ENCODE peak calls at places on chromosomes 7 and 10, in five cellular contexts. G, Y, U, D and X are unnamed samples. For H3K27me3, the result is how much of the 10 kb centered on the place peaks cover.

GRCh38 chr10:113680172-113681111 is 730 bp downstream of the CASP7 start:
- DNase-seq in G (peak), Y (peak), U (peak), D (peak), X (peak)

GRCh38 chr10:131698232-131698631 is 202.6 kb upstream of the PPP2R2D start:
- DNase-seq in G (no peak), Y (no peak), U (no peak), D (no peak), X (no peak)

GRCh38 chr10:106547047-106547635 is 617.4 kb downstream of the SORCS1 start:
- DNase-seq in G (no peak), Y (no peak), U (no peak), D (no peak), X (no peak)

GRCh38 chr10:101892782-101893391 is 49.3 kb upstream of the KCNIP2 start:
- DNase-seq in G (no peak), Y (no peak), U (no peak), D (no peak), X (no peak)

GRCh38 chr10:126062132-126063032 is 166.0 kb downstream of the FANK1 start:
- DNase-seq in G (peak), Y (peak), U (no peak), D (no peak), X (peak)

GRCh38 chr10:103241262-103242011 is 4.2 kb upstream of the RPEL1 start:
- DNase-seq in G (no peak), Y (peak), U (no peak), D (no peak), X (peak)

GRCh38 chr7:137880432-137880831 is 33.7 kb upstream of the DGKI start:
- DNase-seq in G (no peak), Y (no peak), U (no peak), D (no peak), X (peak)

GRCh38 chr10:26057466-26057865 is 123.4 kb downstream of the MYO3A start:
- DNase-seq in G (no peak), Y (no peak), U (no peak), D (no peak), X (no peak)

GRCh38 chr10:29099415-29099814 is 189.5 kb upstream of the LYZL1 start:
- DNase-seq in G (no peak), Y (no peak), U (no peak), D (no peak), X (no peak)

GRCh38 chr7:91551377-91552175 is 287.3 kb downstream of the FZD1 start:
- DNase-seq in G (no peak), Y (no peak), U (no peak), D (no peak), X (no peak)

GRCh38 chr7:127245582-127245981 is 7.2 kb downstream of the GRM8 start:
- DNase-seq in G (no peak), Y (no peak), U (peak), D (no peak), X (no peak)

GRCh38 chr7:48660482-48660881 is 263.9 kb upstream of the CDC14C start:
- DNase-seq in G (no peak), Y (no peak), U (no peak), D (no peak), X (no peak)

GRCh38 chr7:12685550-12685949 is 1.9 kb upstream of the ARL4A start:
- DNase-seq in G (peak), Y (peak), U (no peak), D (no peak), X (peak)

GRCh38 chr7:157575777-157576176 is 239.0 kb downstream of the DNAJB6 start:
- DNase-seq in G (no peak), Y (no peak), U (no peak), D (no peak), X (no peak)

GRCh38 chr10:133114251-133114650 is 26.5 kb downstream of the ADGRA1 start:
- DNase-seq in G (no peak), Y (no peak), U (no peak), D (no peak), X (no peak)

GRCh38 chr7:100373261-100373831 is at the start of gene PILRA:
- DNase-seq in G (peak), Y (no peak), U (no peak), D (no peak), X (no peak)

GRCh38 chr7:120931243-120931642 is 19.3 kb upstream of the ING3 start:
- DNase-seq in G (no peak), Y (no peak), U (no peak), D (no peak), X (no peak)

GRCh38 chr10:74932648-74933047 is 106.2 kb downstream of the KAT6B start:
- DNase-seq in G (peak), Y (peak), U (no peak), D (no peak), X (no peak)

GRCh38 chr7:155738652-155739537 is 73.4 kb downstream of the SHH start:
- DNase-seq in G (peak), Y (peak), U (peak), D (peak), X (peak)

GRCh38 chr7:53218730-53219504 is 183.5 kb downstream of the POM121L12 start:
- DNase-seq in G (peak), Y (no peak), U (no peak), D (no peak), X (no peak)

GRCh38 chr10:28135258-28135657 is 136.4 kb upstream of the ODAD2 start:
- DNase-seq in G (no peak), Y (no peak), U (no peak), D (no peak), X (no peak)

GRCh38 chr7:101164071-101164840 is 1.1 kb downstream of the VGF start:
- DNase-seq in G (no peak), Y (no peak), U (no peak), D (no peak), X (no peak)

GRCh38 chr7:14507617-14508016 is 394.9 kb downstream of the DGKB start:
- DNase-seq in G (no peak), Y (no peak), U (no peak), D (no peak), X (peak)

GRCh38 chr7:44218418-44219201 is 17.8 kb downstream of the YKT6 start:
- DNase-seq in G (peak), Y (no peak), U (no peak), D (peak), X (no peak)

GRCh38 chr10:132052124-132052523 is 13.6 kb upstream of the JAKMIP3 start:
- DNase-seq in G (no peak), Y (no peak), U (no peak), D (no peak), X (no peak)

GRCh38 chr10:96431211-96431970 is 72.6 kb upstream of the OPALIN start:
- DNase-seq in G (no peak), Y (no peak), U (no peak), D (no peak), X (no peak)

GRCh38 chr7:22582860-22583640 is 83.1 kb upstream of the STEAP1B start:
- DNase-seq in G (no peak), Y (peak), U (no peak), D (no peak), X (peak)

GRCh38 chr7:106775552-106775936 is 89.5 kb upstream of the PIK3CG start:
- DNase-seq in G (no peak), Y (no peak), U (no peak), D (no peak), X (peak)

GRCh38 chr10:59757966-59758365 is 4.7 kb upstream of the MRLN start:
- DNase-seq in G (no peak), Y (no peak), U (no peak), D (no peak), X (peak)

GRCh38 chr10:17913604-17914003 is 38.1 kb upstream of the SLC39A12 start:
- DNase-seq in G (no peak), Y (no peak), U (no peak), D (no peak), X (no peak)

GRCh38 chr7:1286946-1287628 is 54.4 kb downstream of the UNCX start:
- DNase-seq in G (no peak), Y (no peak), U (no peak), D (peak), X (no peak)

GRCh38 chr10:96358851-96359540 is at the start of gene OPALIN:
- DNase-seq in G (no peak), Y (no peak), U (no peak), D (no peak), X (no peak)

GRCh38 chr7:117021960-117022359 is 68.7 kb downstream of the ST7 start:
- DNase-seq in G (no peak), Y (no peak), U (no peak), D (no peak), X (no peak)

GRCh38 chr7:18671176-18671575 is 175.6 kb downstream of the HDAC9 start:
- DNase-seq in G (no peak), Y (no peak), U (no peak), D (no peak), X (no peak)

DNA sequence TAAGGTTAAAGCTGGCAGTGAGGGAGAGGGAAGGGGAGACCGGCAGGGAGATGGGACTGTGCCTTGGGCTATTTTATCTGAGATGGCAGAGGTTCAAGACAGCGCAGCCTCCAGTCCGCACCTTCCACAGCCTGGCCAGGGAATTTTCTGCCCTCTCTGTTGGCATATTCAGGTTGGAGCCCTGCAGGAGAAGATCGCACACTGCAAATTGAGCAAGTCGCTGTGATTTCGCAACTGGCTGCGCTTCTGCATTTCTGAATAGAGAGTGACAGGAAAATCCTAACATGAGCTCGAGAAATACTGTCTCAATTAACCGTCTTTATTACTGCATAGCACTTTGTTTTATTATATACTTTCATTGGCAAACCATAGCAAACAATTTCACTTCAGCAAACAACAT is 238.8 kb upstream of the GPR26 start:
- DNase-seq in G (peak), Y (no peak), U (no peak), D (peak), X (no peak)
- H3K27me3 ChIP-seq in G (under half), Y (under half), U (under half), D (under half), X (under half)

GRCh38 chr10:100735345-100736143 is 9.8 kb upstream of the PAX2 start:
- DNase-seq in G (no peak), Y (no peak), U (no peak), D (no peak), X (no peak)
- H3K27me3 ChIP-seq in G (under half), Y (under half), U (half or more), D (under half), X (half or more)

DNA sequence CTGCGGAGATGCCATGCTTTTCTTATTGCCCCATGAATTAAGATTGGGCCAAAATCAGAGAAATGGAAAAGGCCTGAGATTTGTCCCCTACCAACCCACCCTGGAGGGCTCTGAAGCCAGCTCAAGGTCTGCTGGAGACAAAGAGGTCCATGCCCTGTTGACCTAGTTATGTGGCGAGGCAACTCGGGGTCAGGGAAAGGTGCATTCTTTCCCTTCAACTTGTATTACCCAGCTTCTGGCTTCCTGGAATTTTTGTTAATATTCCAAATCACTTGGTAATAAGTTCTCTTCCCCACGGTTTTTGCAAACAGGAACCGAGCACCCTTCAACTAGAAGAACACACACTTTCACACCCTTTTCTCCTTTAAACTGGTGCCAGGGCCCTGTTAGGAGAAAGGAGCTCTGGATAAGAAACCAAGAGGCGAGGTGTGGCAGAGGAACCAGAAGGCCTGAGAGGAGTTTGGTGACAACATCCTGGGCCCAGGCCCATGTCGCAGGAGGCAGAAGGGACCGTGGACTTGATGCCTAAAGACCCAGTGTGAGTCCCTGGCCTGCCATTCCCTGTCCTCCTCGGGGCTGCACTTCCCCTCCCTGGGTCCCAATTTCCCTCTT is 12.5 kb upstream of the SFRP5 start:
- DNase-seq in G (no peak), Y (no peak), U (no peak), D (peak), X (no peak)
- H3K27me3 ChIP-seq in G (under half), Y (under half), U (half or more), D (under half), X (under half)

DNA sequence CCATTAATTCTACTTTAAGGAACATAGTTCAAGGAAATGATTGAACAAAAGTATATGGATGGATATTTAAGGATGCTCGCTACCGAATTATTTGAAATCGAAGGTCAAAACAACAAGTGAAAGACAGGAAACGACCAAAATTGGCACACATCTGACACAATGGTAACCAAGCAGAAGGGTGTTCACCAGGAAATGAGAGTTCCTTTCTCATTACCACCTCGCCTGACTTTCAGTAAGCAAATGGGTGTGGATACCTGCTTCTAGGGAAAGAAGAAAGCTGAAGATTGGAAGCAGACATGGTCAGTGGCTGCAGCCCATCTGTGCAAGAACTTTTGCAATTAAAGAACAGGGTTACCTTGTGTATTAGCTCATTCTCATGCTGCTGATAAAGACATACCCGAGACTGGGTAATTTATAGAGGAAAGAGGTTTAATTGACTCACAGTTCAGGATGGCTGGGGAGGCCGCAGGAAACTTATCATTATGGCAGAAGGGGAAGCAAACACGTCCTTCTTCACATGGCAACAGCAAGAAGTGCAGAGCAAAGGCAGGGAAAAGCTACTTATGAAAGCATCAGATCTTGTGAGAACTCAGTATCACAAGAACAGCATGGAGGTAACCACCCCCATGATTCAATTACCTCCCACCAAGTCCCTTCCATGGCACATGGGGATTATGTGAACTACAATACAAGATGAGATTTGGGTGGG is 6.2 kb upstream of the TMEM273 start:
- DNase-seq in G (no peak), Y (peak), U (no peak), D (no peak), X (no peak)
- H3K27me3 ChIP-seq in G (under half), Y (under half), U (under half), D (under half), X (under half)

DNA sequence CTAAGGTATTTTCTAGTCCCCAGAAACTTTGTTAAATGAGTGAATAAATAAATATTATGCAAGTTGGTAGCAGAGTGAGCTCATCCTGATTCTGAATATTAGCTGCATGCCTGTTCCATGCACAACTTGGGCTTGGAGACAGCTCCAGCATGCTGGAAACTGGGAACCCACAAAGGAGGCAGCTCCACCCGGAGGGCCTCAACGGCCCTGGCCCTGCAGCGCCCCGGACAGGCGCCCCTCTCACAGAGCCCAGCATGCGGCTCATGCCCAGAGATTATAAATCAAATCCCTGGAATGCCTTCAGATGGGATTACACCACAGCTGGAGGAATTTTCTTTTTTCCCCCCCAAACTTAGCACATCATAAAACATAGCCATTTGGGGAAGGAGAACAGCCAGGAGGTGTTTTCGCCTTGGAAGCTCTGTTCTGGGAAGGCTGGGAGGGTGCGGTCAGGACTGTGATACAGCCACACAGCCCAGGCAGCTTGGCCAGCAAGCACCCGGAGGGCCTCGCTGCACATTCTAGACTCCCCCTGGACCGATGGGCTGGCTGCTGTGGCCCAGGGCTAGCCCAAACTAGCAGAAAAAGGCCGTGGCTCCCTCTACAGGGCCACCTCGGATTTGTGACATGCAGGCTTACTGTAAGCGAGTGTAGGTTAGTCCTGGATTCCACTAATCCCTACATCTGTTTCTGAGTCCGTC is 102.4 kb downstream of the PTPN20 start:
- DNase-seq in G (peak), Y (no peak), U (no peak), D (no peak), X (no peak)
- H3K27me3 ChIP-seq in G (under half), Y (under half), U (under half), D (under half), X (under half)

DNA sequence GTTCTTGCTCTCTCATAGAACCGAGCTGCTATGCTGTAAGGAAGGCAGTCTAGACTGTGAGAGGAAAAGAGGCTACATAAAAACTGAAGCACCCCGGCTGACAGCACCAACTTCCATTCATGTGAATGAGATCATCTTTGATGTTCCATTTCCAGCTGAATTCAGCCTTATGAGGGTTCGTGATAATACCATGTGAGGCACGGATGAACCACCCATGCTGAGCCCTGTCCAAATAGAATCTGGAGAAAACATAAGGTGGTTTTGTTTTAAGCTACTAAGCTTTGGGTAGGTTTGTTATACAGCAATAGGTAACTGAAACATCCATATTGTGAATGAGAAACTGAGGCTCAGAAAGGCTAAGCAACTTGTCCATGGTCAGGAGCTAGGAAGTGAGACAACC is 6.9 kb upstream of the VAX1 start:
- DNase-seq in G (no peak), Y (no peak), U (no peak), D (no peak), X (no peak)
- H3K27me3 ChIP-seq in G (under half), Y (under half), U (under half), D (under half), X (under half)

DNA sequence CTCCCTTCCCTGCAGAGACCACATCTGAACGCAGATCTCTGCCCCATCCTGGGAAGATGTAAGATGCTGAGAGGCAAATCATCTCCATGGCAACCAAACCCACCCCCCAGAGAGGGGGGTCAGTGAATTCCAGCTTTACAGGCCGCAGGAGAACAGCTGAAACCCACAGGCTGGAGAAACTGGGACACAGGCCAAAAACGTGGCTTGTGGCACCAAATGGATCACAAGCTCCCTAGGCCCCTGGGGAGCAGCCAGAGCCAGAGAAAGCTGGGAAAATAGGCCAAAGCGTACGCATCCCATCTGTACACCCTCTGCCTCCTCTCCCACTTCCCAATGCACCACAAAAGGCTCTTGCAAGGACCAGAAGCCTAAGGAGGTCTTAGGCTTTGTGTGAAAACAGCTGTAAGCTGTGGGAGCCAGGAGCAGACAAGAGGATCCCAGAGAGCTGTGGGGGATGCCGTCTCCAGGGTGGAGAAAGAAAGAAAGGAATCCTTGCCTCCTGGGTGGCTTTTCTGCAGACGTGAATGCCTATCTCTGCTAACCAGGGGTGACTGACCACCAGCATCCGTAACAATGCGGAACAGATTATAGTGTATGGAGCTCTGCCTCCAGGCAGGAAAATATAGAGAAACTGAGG is 59.5 kb downstream of the TMEM130 start:
- DNase-seq in G (no peak), Y (no peak), U (no peak), D (no peak), X (no peak)
- H3K27me3 ChIP-seq in G (under half), Y (under half), U (under half), D (under half), X (under half)